ENCODE peak calls at places on chromosomes 13 and 19, in seven cellular contexts. E, Q, K, Y, I, O and W are unnamed samples.

GRCh38 chr13:30898721-30899188 is 7.3 kb upstream of the MEDAG start:
- DNase-seq in E (no peak), Q (no peak), K (no peak), Y (no peak), I (peak), O (no peak), W (no peak)

GRCh38 chr19:40754611-40755247 is 3.7 kb downstream of the SNRPA start:
- DNase-seq in E (no peak), Q (no peak), K (no peak), Y (no peak), I (peak), O (no peak), W (no peak)

GRCh38 chr19:1783354-1783753 is 28.7 kb downstream of the ATP8B3 start:
- DNase-seq in E (peak), Q (no peak), K (no peak), Y (no peak), I (no peak), O (no peak), W (no peak)

GRCh38 chr19:17975032-17975431 is 8.1 kb downstream of the KCNN1 start:
- DNase-seq in E (no peak), Q (no peak), K (no peak), Y (no peak), I (no peak), O (no peak), W (no peak)

GRCh38 chr13:51643882-51644281 is 59.6 kb downstream of the WDFY2 start:
- DNase-seq in E (no peak), Q (no peak), K (no peak), Y (peak), I (peak), O (no peak), W (no peak)

GRCh38 chr19:33459220-33459619 is 62.4 kb downstream of the PEPD start:
- DNase-seq in E (no peak), Q (peak), K (no peak), Y (no peak), I (no peak), O (no peak), W (no peak)

GRCh38 chr13:88802886-88803285 is 1131.7 kb downstream of the SLITRK5 start:
- DNase-seq in E (no peak), Q (no peak), K (no peak), Y (no peak), I (no peak), O (no peak), W (no peak)

GRCh38 chr13:44051923-44052322 is 172.2 kb downstream of the LACC1 start:
- DNase-seq in E (no peak), Q (no peak), K (no peak), Y (no peak), I (no peak), O (no peak), W (no peak)

GRCh38 chr19:16263115-16263839 is 61.3 kb upstream of the KLF2 start:
- DNase-seq in E (no peak), Q (no peak), K (no peak), Y (no peak), I (no peak), O (no peak), W (no peak)

GRCh38 chr13:101757446-101758039 is 305.1 kb downstream of the ITGBL1 start:
- DNase-seq in E (no peak), Q (peak), K (no peak), Y (no peak), I (no peak), O (no peak), W (peak)

GRCh38 chr13:98429977-98430785 is 146.7 kb downstream of the STK24 start:
- DNase-seq in E (no peak), Q (no peak), K (no peak), Y (no peak), I (no peak), O (no peak), W (no peak)

GRCh38 chr13:40433577-40433976 is 232.9 kb downstream of the FOXO1 start:
- DNase-seq in E (no peak), Q (no peak), K (no peak), Y (no peak), I (no peak), O (no peak), W (no peak)

GRCh38 chr13:48892311-48892710 is 83.4 kb upstream of the FNDC3A start:
- DNase-seq in E (no peak), Q (no peak), K (no peak), Y (peak), I (peak), O (no peak), W (no peak)

GRCh38 chr13:85693889-85694511 is 105.2 kb downstream of the SLITRK6 start:
- DNase-seq in E (no peak), Q (no peak), K (no peak), Y (no peak), I (no peak), O (no peak), W (no peak)

GRCh38 chr13:23608704-23609413 is 38.6 kb downstream of the TNFRSF19 start:
- DNase-seq in E (no peak), Q (peak), K (no peak), Y (no peak), I (peak), O (no peak), W (no peak)

GRCh38 chr13:46804391-46804815 is 7.4 kb upstream of the ESD start:
- DNase-seq in E (no peak), Q (no peak), K (no peak), Y (peak), I (peak), O (no peak), W (no peak)

DNA sequence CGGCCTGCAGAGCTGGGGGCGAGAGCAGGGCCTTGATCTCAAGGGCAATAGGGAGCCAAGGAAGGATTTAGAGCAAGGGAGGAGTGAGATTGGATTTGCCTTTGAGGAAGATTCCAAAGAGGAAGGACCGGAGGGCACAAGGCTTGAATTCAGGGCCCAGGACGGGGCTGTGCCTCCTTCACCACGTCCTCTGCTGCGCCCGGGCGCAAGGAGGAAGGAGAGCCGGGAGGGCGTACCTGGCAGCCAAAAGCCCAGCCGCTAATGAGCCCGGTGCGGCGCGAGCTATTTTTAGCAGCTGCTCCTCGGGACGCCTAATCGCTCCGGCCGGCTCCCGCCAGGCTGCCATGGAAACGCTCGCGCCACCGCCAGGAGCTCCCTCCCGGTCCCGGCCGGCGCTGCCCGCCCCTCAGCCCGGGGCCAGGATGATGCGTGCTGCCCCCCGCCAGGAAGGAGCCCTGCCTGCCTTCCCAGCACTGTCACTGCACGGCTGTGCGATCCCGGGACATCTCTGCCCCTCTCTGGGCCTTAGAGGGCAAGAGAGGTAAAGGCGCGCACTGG is 31.3 kb downstream of the TINCR start:
- DNase-seq in E (no peak), Q (peak), K (peak), Y (peak), I (no peak), O (no peak), W (no peak)
- TF ChIP-seq JUND in E (no peak), Q (no peak), K (no peak), Y (no peak), I (no peak), O (no peak), W (no peak)

GRCh38 chr13:79781829-79782540 is 301.0 kb downstream of the NDFIP2 start:
- DNase-seq in E (no peak), Q (no peak), K (no peak), Y (no peak), I (no peak), O (no peak), W (no peak)

GRCh38 chr13:79786176-79786575 is 305.2 kb downstream of the NDFIP2 start:
- DNase-seq in E (no peak), Q (no peak), K (no peak), Y (no peak), I (no peak), O (no peak), W (no peak)

GRCh38 chr13:79779761-79780160 is 298.8 kb downstream of the NDFIP2 start:
- DNase-seq in E (no peak), Q (no peak), K (no peak), Y (no peak), I (peak), O (no peak), W (no peak)

GRCh38 chr13:79780240-79780639 is 299.3 kb downstream of the NDFIP2 start:
- DNase-seq in E (no peak), Q (no peak), K (no peak), Y (no peak), I (no peak), O (peak), W (no peak)

GRCh38 chr13:79782541-79783216 is 301.7 kb downstream of the NDFIP2 start:
- DNase-seq in E (no peak), Q (peak), K (peak), Y (no peak), I (peak), O (no peak), W (no peak)
- TF ChIP-seq JUND in E (no peak), Q (no peak), K (peak), Y (no peak), I (no peak), O (no peak), W (no peak)

GRCh38 chr19:39111593-39112199 is 13.9 kb upstream of the PAK4 start:
- DNase-seq in E (peak), Q (peak), K (no peak), Y (no peak), I (no peak), O (no peak), W (no peak)
- TF ChIP-seq JUND in E (no peak), Q (no peak), K (no peak), Y (no peak), I (no peak), O (no peak), W (no peak)

GRCh38 chr13:112446867-112447266 is 70.7 kb downstream of the SPACA7 start:
- DNase-seq in E (no peak), Q (peak), K (no peak), Y (no peak), I (no peak), O (no peak), W (no peak)
- TF ChIP-seq JUND in E (no peak), Q (no peak), K (no peak), Y (no peak), I (no peak), O (no peak), W (no peak)

GRCh38 chr13:83819156-83819555 is 63.1 kb downstream of the SLITRK1 start:
- DNase-seq in E (no peak), Q (no peak), K (no peak), Y (no peak), I (no peak), O (no peak), W (no peak)
- TF ChIP-seq JUND in E (no peak), Q (no peak), K (no peak), Y (no peak), I (no peak), O (no peak), W (no peak)

GRCh38 chr13:108777421-108778420 is 148.3 kb downstream of the MYO16 start:
- DNase-seq in E (no peak), Q (no peak), K (no peak), Y (peak), I (peak), O (no peak), W (no peak)
- TF ChIP-seq JUND in E (no peak), Q (no peak), K (peak), Y (peak), I (no peak), O (no peak), W (no peak)

DNA sequence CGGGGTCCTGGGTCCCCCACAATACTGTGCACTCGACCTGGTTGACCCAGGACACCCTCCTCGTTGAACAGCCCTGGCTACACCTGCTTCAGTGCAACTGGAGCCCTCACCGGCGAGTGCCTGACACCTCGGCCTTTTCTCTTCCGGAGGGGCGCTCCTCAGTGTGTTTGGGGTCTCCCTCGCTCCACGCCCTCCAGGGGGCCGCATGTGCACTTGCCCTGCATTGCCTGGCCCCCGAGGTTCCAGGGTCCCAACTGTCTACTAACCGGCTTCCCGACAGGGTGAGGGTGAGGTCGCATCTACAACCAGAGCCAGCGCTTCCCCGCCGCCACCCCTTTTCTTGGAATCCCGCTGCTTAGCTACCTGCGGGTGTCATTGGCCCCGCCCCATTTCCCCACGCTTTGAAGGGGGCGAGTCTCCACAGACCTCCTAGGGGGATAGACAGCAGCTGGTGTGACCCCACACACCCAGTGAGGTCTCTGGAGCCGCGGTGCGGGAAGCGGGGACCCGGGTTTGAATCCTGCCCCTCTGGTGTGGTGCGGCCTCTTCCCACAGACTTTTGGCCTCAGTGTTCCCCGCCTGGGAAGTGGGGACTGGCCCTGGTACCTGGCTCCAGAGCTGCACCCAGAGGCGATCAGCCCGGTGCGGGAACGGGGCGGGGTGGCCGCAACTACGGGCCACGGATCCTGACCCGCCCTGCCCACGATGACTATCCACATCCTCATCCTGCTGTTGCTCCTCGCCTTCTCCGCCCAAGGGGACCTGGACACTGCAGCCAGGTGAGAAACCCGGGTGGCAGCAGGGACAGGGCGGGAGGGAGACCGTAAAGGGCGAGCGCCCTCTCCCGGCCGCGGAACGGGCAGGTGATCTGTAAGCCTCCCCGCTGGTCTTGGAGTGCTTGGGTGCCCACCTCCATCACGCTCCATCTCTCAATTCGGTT is at the start of gene ADM5:
- DNase-seq in E (no peak), Q (peak), K (peak), Y (no peak), I (no peak), O (no peak), W (no peak)
- TF ChIP-seq JUND in E (no peak), Q (no peak), K (no peak), Y (no peak), I (no peak), O (no peak), W (no peak)